ENCODE peak calls at places on chromosome 19, in seven cellular contexts. O, R, W, C, L, F and I are unnamed samples.

GRCh38 chr19:45717983-45718650 is 12.6 kb downstream of the FBXO46 start:
- DNase-seq in W (no peak), O (no peak), L (no peak), R (no peak), F (no peak), C (no peak), I (no peak)

GRCh38 chr19:55112246-55112780 is 5.1 kb downstream of the PPP1R12C start:
- DNase-seq in O (no peak), W (no peak), C (no peak), R (no peak), F (no peak), L (no peak), I (no peak)

GRCh38 chr19:30011051-30011578 is 69.1 kb downstream of the URI1 start:
- DNase-seq in C (no peak), F (no peak), W (no peak), O (no peak), R (no peak), L (no peak), I (no peak)

GRCh38 chr19:49371184-49371583 is 7.5 kb downstream of the DKKL1 start:
- DNase-seq in W (no peak), C (no peak), O (no peak), L (no peak), R (no peak), F (no peak), I (no peak)

GRCh38 chr19:46014534-46014933 is 8.3 kb downstream of the PGLYRP1 start:
- DNase-seq in O (no peak), C (no peak), R (no peak), F (no peak), L (no peak), W (no peak), I (no peak)

GRCh38 chr19:44602071-44602470 is 11.3 kb upstream of the IGSF23 start:
- DNase-seq in O (no peak), R (no peak), C (no peak), L (no peak), W (no peak), F (no peak), I (no peak)

GRCh38 chr19:16519230-16519687 is 23.0 kb downstream of the CHERP start:
- DNase-seq in O (no peak), F (no peak), R (no peak), L (no peak), W (no peak), C (no peak), I (no peak)

GRCh38 chr19:5152013-5152763 is 183.3 kb downstream of the KDM4B start:
- DNase-seq in F (no peak), C (no peak), W (no peak), O (no peak), L (no peak), R (no peak), I (no peak)

GRCh38 chr19:57452307-57452706 is 4.6 kb downstream of the VN1R1 start:
- DNase-seq in R (no peak), C (no peak), F (no peak), W (no peak), L (no peak), O (no peak), I (no peak)

GRCh38 chr19:17775245-17775927 is 19.6 kb upstream of the B3GNT3 start:
- DNase-seq in F (no peak), L (peak), R (peak), O (no peak), C (no peak), W (no peak), I (no peak)
- TF ChIP-seq CTCF in F (peak), L (peak), R (peak), O (peak), C (peak), W (peak), I (peak)

DNA sequence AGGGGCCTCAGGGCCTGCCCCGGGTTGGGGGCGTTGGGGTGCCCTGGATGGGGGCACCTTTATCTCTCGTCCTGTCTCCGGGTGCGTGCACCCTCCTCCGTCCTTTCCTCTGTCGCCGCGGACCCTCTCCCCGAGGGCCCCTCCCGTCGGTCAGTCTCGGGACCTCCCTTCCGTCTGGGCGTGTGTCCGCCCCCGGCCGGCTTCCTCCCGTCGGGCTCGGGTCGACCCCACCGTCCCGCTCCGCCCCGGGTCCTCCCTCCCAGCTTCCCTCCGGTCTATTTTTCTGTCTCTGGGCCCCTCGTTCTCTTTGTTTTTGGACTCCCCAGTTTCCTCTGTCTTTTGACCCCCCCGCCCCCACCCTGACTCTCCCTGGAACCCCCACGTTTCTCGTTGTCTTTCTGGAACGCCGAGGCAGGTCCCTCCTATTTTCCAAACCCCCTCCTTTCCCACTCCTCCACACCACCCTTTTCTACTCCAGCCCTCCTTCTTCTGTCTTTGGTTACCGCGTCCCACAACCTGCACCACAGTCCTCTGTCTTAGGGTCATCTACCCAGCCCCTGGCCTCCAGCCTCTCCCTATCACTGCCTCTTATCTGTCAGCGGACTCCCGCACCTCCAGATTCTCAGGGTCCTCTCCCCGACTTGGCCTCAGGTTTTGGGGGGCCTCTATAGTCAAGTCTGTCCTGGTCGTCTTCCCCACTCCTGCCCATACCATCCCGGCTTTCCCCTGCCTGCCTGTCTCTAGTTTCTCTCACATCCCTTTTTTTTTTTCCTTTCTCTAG is 757 bp downstream of the EGLN2 start:
- DNase-seq in O (no peak), W (no peak), L (peak), C (peak), F (no peak), R (peak), I (no peak)
- TF ChIP-seq CTCF in O (no peak), W (no peak), L (no peak), C (no peak), F (no peak), R (no peak), I (no peak)

DNA sequence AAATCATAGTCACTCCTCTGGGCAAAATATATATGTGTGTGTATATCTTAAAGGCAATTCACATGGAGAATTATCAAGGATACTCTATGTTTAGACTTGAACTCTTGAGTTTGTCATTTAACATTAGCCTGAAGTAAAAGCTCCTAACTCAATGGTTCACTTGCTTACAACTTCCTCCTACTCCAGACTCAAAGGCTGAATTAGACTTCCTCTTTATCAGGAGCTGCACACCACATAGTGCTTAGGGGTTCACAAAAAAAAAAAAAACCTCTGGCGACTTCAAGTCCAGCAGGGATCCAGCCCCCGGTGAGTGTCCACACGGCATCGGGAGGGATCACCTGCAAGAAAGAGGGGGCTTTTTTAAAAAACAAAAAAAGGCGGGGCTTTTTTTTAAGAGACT is 68.2 kb upstream of the LSM14A start:
- DNase-seq in W (no peak), R (no peak), F (no peak), L (no peak), O (no peak), C (no peak), I (no peak)
- TF ChIP-seq CTCF in W (no peak), R (no peak), F (no peak), L (no peak), O (no peak), C (no peak), I (no peak)

GRCh38 chr19:680287-681028 is 4.3 kb downstream of the FSTL3 start:
- DNase-seq in W (peak), R (peak), F (peak), O (peak), C (peak), L (peak), I (peak)
- TF ChIP-seq CTCF in W (peak), R (peak), F (no peak), O (peak), C (peak), L (peak), I (peak)

DNA sequence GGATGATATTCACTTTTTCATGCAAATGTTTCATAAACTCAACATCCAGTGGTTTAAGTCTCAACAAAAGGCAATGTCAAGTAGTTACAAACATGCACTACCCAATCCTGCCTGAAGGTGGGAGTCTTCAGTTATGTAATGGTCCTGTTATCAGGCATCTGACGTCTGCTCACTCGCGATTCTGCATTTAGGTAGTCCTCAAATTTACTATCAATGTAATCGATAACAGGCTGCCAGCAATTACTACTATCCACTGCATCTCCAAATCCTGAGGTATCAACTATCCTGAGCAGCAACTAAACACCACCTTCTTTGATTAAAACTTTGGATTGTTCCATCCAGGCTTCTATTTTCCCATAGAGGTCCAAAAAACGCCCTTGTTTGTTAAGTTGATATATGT is 51.2 kb downstream of the NLRP12 start:
- DNase-seq in R (peak), O (peak), L (peak), C (no peak), W (no peak), F (peak), I (peak)
- TF ChIP-seq CTCF in R (peak), O (peak), L (peak), C (peak), W (peak), F (peak), I (peak)

DNA sequence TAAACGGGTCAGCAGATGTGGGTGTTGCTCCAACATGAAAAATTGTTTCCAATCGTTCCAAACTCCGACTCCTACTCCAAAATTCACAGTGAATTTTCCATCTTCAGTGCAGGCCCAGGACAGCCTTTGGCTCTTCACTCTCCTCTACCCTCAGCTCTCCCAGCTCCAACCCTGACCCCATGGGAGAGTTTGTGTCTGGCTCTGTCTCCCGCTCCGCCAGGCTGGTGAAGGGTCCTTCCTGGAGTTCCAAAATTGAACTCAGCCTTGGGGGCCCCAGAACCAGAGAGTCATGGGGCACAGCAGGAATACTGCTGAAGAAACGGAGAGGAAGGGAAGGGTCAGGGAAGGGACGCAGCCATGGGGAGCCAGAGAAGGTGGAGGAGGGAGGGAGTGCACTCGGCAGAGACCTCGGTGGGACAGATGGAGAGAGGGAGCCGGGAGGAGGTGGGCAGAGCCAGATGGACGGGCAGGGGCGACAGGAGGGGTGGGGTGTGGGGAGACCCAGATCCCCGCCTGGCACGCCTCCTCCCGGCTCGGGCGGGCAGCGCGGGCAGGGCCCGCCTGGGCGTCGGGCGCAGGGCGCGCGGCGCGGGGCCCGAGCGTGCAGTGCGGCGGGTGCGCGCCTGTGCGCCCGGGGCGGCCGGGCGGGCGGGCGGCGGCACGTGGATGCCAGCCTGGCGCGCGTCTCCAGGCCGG is 45.7 kb downstream of the CELF5 start:
- DNase-seq in O (no peak), W (no peak), C (no peak), L (no peak), R (no peak), F (no peak), I (no peak)
- TF ChIP-seq CTCF in O (no peak), W (peak), C (no peak), L (no peak), R (no peak), F (no peak), I (no peak)

GRCh38 chr19:7917292-7918061 is 2.7 kb upstream of the SNAPC2 start:
- DNase-seq in O (no peak), L (peak), W (no peak), F (no peak), C (no peak), R (peak), I (peak)
- TF ChIP-seq CTCF in O (peak), L (peak), W (peak), F (peak), C (peak), R (peak), I (peak)

GRCh38 chr19:28878862-28879566 is 333.9 kb downstream of the UQCRFS1 start:
- DNase-seq in F (peak), C (peak), L (peak), W (peak), R (peak), O (peak), I (peak)
- TF ChIP-seq CTCF in F (peak), C (peak), L (peak), W (peak), R (peak), O (peak), I (peak)